ENCODE peak calls at places on chromosomes 1 and 21, in ten cellular contexts. O, T, W, N, F, B, Q, E, P and J are unnamed samples.

GRCh38 chr1:115447672-115448071 is 109.6 kb upstream of the NGF start:
- DNase-seq in E (no peak), B (no peak), Q (no peak), F (no peak), W (no peak), P (peak), O (no peak), N (no peak), T (no peak), J (no peak)

GRCh38 chr1:25685211-25685750 is 68.7 kb downstream of the MAN1C1 start:
- DNase-seq in F (no peak), O (no peak), Q (no peak), W (no peak), B (no peak), E (no peak), N (no peak), T (no peak), P (no peak), J (no peak)

GRCh38 chr1:242468749-242469148 is 55.7 kb downstream of the PLD5 start:
- DNase-seq in W (no peak), B (no peak), Q (no peak), P (peak), O (no peak), E (no peak), N (no peak), F (no peak), T (no peak), J (no peak)

GRCh38 chr1:49364676-49365075 is 588.0 kb upstream of the BEND5 start:
- DNase-seq in W (no peak), Q (no peak), E (peak), T (no peak), F (no peak), O (no peak), N (no peak), P (peak), B (peak), J (no peak)

GRCh38 chr1:1921901-1922753 is 3.0 kb upstream of the TMEM52 start:
- DNase-seq in T (no peak), F (no peak), E (no peak), W (no peak), O (no peak), N (no peak), P (no peak), Q (no peak), B (no peak), J (no peak)

GRCh38 chr21:45598666-45599065 is 44.9 kb upstream of the PCBP3 start:
- DNase-seq in F (no peak), W (no peak), T (no peak), P (no peak), Q (no peak), O (no peak), N (no peak), B (no peak), E (no peak), J (no peak)

GRCh38 chr1:116409751-116410182 is 36.7 kb downstream of the ATP1A1 start:
- DNase-seq in Q (no peak), P (peak), T (no peak), N (no peak), O (no peak), E (no peak), F (no peak), W (no peak), B (no peak), J (no peak)

GRCh38 chr1:85581138-85581801 is 709 bp downstream of the CCN1 start:
- DNase-seq in O (peak), T (no peak), Q (peak), W (no peak), N (peak), B (peak), P (peak), F (no peak), E (peak), J (no peak)

GRCh38 chr1:109148838-109149555 is 35.1 kb downstream of the ELAPOR1 start:
- DNase-seq in W (no peak), N (no peak), B (no peak), P (peak), E (peak), T (no peak), O (no peak), F (no peak), Q (no peak), J (no peak)

GRCh38 chr1:45929257-45929687 is 125.9 kb downstream of the MAST2 start:
- DNase-seq in W (peak), N (peak), T (no peak), P (peak), Q (peak), F (no peak), B (no peak), O (peak), E (no peak), J (peak)

GRCh38 chr21:36097427-36098230 is 27.8 kb downstream of the CBR1 start:
- DNase-seq in B (no peak), P (no peak), W (no peak), T (no peak), Q (no peak), E (no peak), F (no peak), N (peak), O (no peak), J (peak)

GRCh38 chr21:41366522-41367151 is 4.8 kb downstream of the MX2 start:
- DNase-seq in T (no peak), N (peak), F (no peak), Q (peak), W (no peak), E (no peak), P (peak), B (no peak), O (no peak), J (no peak)

GRCh38 chr1:221687731-221688487 is 54.0 kb downstream of the DUSP10 start:
- DNase-seq in O (peak), N (no peak), F (no peak), W (no peak), Q (no peak), P (no peak), E (no peak), T (no peak), B (no peak), J (no peak)

GRCh38 chr1:218933526-218933925 is 240.2 kb upstream of the LYPLAL1 start:
- DNase-seq in W (no peak), O (no peak), N (peak), E (no peak), Q (no peak), F (no peak), P (peak), B (no peak), T (no peak), J (no peak)

GRCh38 chr1:12088607-12089006 is 25.5 kb downstream of the TNFRSF8 start:
- DNase-seq in O (no peak), E (no peak), B (no peak), P (no peak), N (no peak), F (peak), Q (no peak), T (no peak), W (no peak), J (no peak)

GRCh38 chr1:50936321-50936720 is 23.7 kb downstream of the FAF1 start:
- DNase-seq in E (no peak), O (no peak), T (no peak), N (peak), B (no peak), Q (no peak), P (no peak), W (no peak), F (no peak), J (no peak)

GRCh38 chr1:39391741-39392679 is 99.4 kb upstream of the BMP8A start:
- DNase-seq in P (peak), F (no peak), Q (peak), B (peak), E (no peak), T (no peak), W (no peak), N (peak), O (peak), J (no peak)

GRCh38 chr1:191592111-191592510 is 566.2 kb upstream of the RGS18 start:
- DNase-seq in T (no peak), O (no peak), P (no peak), N (no peak), W (no peak), B (no peak), F (no peak), Q (no peak), E (no peak), J (no peak)

GRCh38 chr1:27284425-27285287 is 37.3 kb upstream of the TMEM222 start:
- DNase-seq in W (no peak), F (peak), P (peak), E (peak), O (peak), N (peak), Q (peak), B (peak), T (peak), J (peak)

GRCh38 chr1:91924146-91924545 is 25.1 kb upstream of the BRDT start:
- DNase-seq in N (peak), O (no peak), T (no peak), W (no peak), F (no peak), E (no peak), Q (peak), P (peak), B (no peak), J (no peak)

GRCh38 chr1:42518894-42519293 is 55.8 kb downstream of the CCDC30 start:
- DNase-seq in O (no peak), N (no peak), F (no peak), E (no peak), T (no peak), B (no peak), P (no peak), Q (no peak), W (no peak), J (no peak)

GRCh38 chr21:46038871-46039397 is 57.4 kb downstream of the COL6A1 start:
- DNase-seq in F (no peak), W (no peak), P (no peak), N (peak), Q (peak), E (no peak), O (no peak), B (no peak), T (no peak), J (no peak)

GRCh38 chr1:170929835-170930554 is 5.3 kb upstream of the MROH9 start:
- DNase-seq in W (peak), E (peak), N (peak), B (peak), Q (peak), F (no peak), P (peak), O (peak), T (no peak), J (peak)

GRCh38 chr1:235078927-235079381 is 49.7 kb downstream of the TOMM20 start:
- DNase-seq in P (peak), E (peak), F (no peak), W (no peak), Q (no peak), T (no peak), N (peak), O (no peak), B (no peak), J (no peak)

GRCh38 chr21:44934797-44935532 is 4.9 kb upstream of the SLX9 start:
- DNase-seq in N (no peak), Q (no peak), P (no peak), T (no peak), O (no peak), B (no peak), F (no peak), W (no peak), E (no peak), J (no peak)

GRCh38 chr1:117215733-117216462 is 5.2 kb upstream of the VTCN1 start:
- DNase-seq in O (no peak), E (no peak), W (no peak), B (peak), F (no peak), Q (no peak), T (no peak), N (no peak), P (no peak), J (no peak)

GRCh38 chr21:46005081-46005480 is 23.5 kb downstream of the COL6A1 start:
- DNase-seq in F (no peak), Q (no peak), N (peak), B (no peak), O (no peak), T (no peak), E (no peak), W (no peak), P (no peak), J (no peak)

GRCh38 chr1:200496937-200497336 is 87.1 kb upstream of the ZNF281 start:
- DNase-seq in F (no peak), N (peak), O (no peak), T (no peak), E (no peak), B (no peak), P (no peak), W (no peak), Q (no peak), J (no peak)

GRCh38 chr1:228087771-228088251 is 5.3 kb downstream of the ARF1 start:
- DNase-seq in Q (peak), N (peak), T (no peak), P (peak), W (no peak), O (no peak), F (no peak), B (no peak), E (no peak), J (no peak)

GRCh38 chr1:182330303-182330702 is 61.3 kb downstream of the GLUL start:
- DNase-seq in N (peak), O (no peak), B (no peak), Q (no peak), T (no peak), F (no peak), E (peak), W (no peak), P (peak), J (no peak)

GRCh38 chr1:114703242-114703641 is 7.9 kb upstream of the AMPD1 start:
- DNase-seq in Q (no peak), O (no peak), N (no peak), B (no peak), E (no peak), W (no peak), F (no peak), T (no peak), P (no peak), J (no peak)

GRCh38 chr1:66711420-66711819 is 40.8 kb upstream of the DYNLT5 start:
- DNase-seq in O (no peak), W (no peak), N (peak), Q (no peak), B (peak), E (no peak), F (no peak), P (no peak), T (no peak), J (no peak)

GRCh38 chr1:158008630-158009029 is 15.2 kb downstream of the KIRREL1 start:
- DNase-seq in O (no peak), T (no peak), P (peak), B (no peak), F (no peak), W (no peak), N (no peak), E (no peak), Q (no peak), J (no peak)

GRCh38 chr1:46643368-46643775 is 24.8 kb downstream of the ATPAF1 start:
- DNase-seq in P (peak), Q (peak), W (no peak), T (peak), B (peak), F (no peak), E (peak), N (peak), O (no peak), J (no peak)